ENCODE peak calls at places on chromosomes 2 and 18, in four cellular contexts. One of them, this sample, is unnamed. For H3K4me1 and H3K9me3, the result is how much of the 10 kb centered on the place peaks cover.

GRCh38 chr2:100244881-100245605 is 77.3 kb downstream of the LONRF2 start:
- DNase-seq in heart right ventricle: no peak
- DNase-seq in fibroblast of lung: peak
- DNase-seq in CD4-positive, CD25-positive, alpha-beta regulatory T cell: no peak
- DNase-seq in this sample: no peak

GRCh38 chr2:238138331-238139102 is at the start of gene KLHL30:
- DNase-seq in heart right ventricle: peak
- DNase-seq in CD4-positive, CD25-positive, alpha-beta regulatory T cell: no peak
- DNase-seq in fibroblast of lung: no peak
- DNase-seq in this sample: no peak

GRCh38 chr18:49664086-49664890 is 102.4 kb downstream of the LIPG start:
- DNase-seq in fibroblast of lung: no peak
- DNase-seq in heart right ventricle: peak
- DNase-seq in CD4-positive, CD25-positive, alpha-beta regulatory T cell: no peak
- DNase-seq in this sample: no peak

GRCh38 chr18:11849279-11849678 is 1.9 kb upstream of the CHMP1B start:
- DNase-seq in heart right ventricle: no peak
- DNase-seq in fibroblast of lung: no peak
- DNase-seq in CD4-positive, CD25-positive, alpha-beta regulatory T cell: no peak
- DNase-seq in this sample: no peak

GRCh38 chr2:48715042-48715899 is 40.3 kb downstream of the LHCGR start:
- DNase-seq in CD4-positive, CD25-positive, alpha-beta regulatory T cell: no peak
- DNase-seq in fibroblast of lung: peak
- DNase-seq in heart right ventricle: peak
- DNase-seq in this sample: peak

GRCh38 chr2:71796174-71796592 is 342.8 kb downstream of the DYSF start:
- DNase-seq in fibroblast of lung: peak
- DNase-seq in heart right ventricle: no peak
- DNase-seq in CD4-positive, CD25-positive, alpha-beta regulatory T cell: no peak
- DNase-seq in this sample: peak

GRCh38 chr2:5691659-5692529 is at the start of gene SOX11:
- DNase-seq in CD4-positive, CD25-positive, alpha-beta regulatory T cell: peak
- DNase-seq in fibroblast of lung: peak
- DNase-seq in heart right ventricle: peak
- DNase-seq in this sample: peak

GRCh38 chr2:179273461-179273962 is 8.9 kb upstream of the SESTD1 start:
- DNase-seq in CD4-positive, CD25-positive, alpha-beta regulatory T cell: no peak
- DNase-seq in heart right ventricle: no peak
- DNase-seq in fibroblast of lung: no peak
- DNase-seq in this sample: no peak

GRCh38 chr18:62663731-62664336 is 51.5 kb upstream of the PHLPP1 start:
- DNase-seq in heart right ventricle: peak
- DNase-seq in fibroblast of lung: peak
- DNase-seq in CD4-positive, CD25-positive, alpha-beta regulatory T cell: peak
- DNase-seq in this sample: peak

GRCh38 chr2:43098065-43098464 is 128.3 kb downstream of the ZFP36L2 start:
- DNase-seq in fibroblast of lung: no peak
- DNase-seq in heart right ventricle: no peak
- DNase-seq in CD4-positive, CD25-positive, alpha-beta regulatory T cell: no peak
- DNase-seq in this sample: no peak

GRCh38 chr2:43100362-43100882 is 126.0 kb downstream of the ZFP36L2 start:
- DNase-seq in heart right ventricle: peak
- DNase-seq in CD4-positive, CD25-positive, alpha-beta regulatory T cell: no peak
- DNase-seq in fibroblast of lung: no peak
- DNase-seq in this sample: no peak

GRCh38 chr2:43100883-43101662 is 125.3 kb downstream of the ZFP36L2 start:
- DNase-seq in fibroblast of lung: peak
- DNase-seq in CD4-positive, CD25-positive, alpha-beta regulatory T cell: no peak
- DNase-seq in heart right ventricle: peak
- DNase-seq in this sample: no peak

GRCh38 chr2:43098539-43098938 is 127.9 kb downstream of the ZFP36L2 start:
- DNase-seq in CD4-positive, CD25-positive, alpha-beta regulatory T cell: no peak
- DNase-seq in fibroblast of lung: no peak
- DNase-seq in heart right ventricle: no peak
- DNase-seq in this sample: no peak

GRCh38 chr2:43099797-43100196 is 126.6 kb downstream of the ZFP36L2 start:
- DNase-seq in CD4-positive, CD25-positive, alpha-beta regulatory T cell: no peak
- DNase-seq in fibroblast of lung: no peak
- DNase-seq in heart right ventricle: no peak
- DNase-seq in this sample: no peak
- H3K4me1 ChIP-seq in CD4-positive, CD25-positive, alpha-beta regulatory T cell: under half
- H3K4me1 ChIP-seq in fibroblast of lung: under half
- H3K4me1 ChIP-seq in heart right ventricle: under half
- H3K4me1 ChIP-seq in this sample: under half

GRCh38 chr2:77831471-77831870 is 309.3 kb upstream of the LRRTM4 start:
- DNase-seq in fibroblast of lung: no peak
- DNase-seq in heart right ventricle: no peak
- DNase-seq in CD4-positive, CD25-positive, alpha-beta regulatory T cell: no peak
- DNase-seq in this sample: no peak
- H3K9me3 ChIP-seq in fibroblast of lung: under half
- H3K9me3 ChIP-seq in heart right ventricle: under half
- H3K9me3 ChIP-seq in CD4-positive, CD25-positive, alpha-beta regulatory T cell: under half
- H3K9me3 ChIP-seq in this sample: under half

GRCh38 chr18:23260932-23261590 is 125.8 kb downstream of the CABLES1 start:
- DNase-seq in fibroblast of lung: no peak
- DNase-seq in heart right ventricle: no peak
- DNase-seq in CD4-positive, CD25-positive, alpha-beta regulatory T cell: peak
- DNase-seq in this sample: no peak
- H3K27ac ChIP-seq in fibroblast of lung: no peak
- H3K27ac ChIP-seq in heart right ventricle: no peak
- H3K27ac ChIP-seq in CD4-positive, CD25-positive, alpha-beta regulatory T cell: no peak
- H3K27ac ChIP-seq in this sample: peak

DNA sequence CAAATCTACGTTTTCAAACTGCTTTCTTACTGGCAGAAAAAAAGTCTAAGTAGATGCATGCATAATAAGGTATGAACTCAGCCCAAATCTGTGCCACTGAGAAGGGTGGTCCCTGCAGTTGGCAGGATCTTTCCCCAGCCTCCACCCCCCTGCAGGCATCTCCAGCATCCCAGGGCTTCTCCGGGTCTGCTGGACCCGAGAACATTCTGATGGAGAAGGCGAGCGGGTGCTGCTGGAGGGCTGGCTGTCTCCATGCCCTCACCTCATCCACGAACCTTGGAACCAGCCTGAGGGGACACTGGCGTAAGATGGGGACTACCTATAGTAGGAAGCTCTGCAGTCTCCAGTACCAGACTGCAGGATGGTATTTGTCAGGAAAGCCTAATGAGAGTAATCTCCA is 198.9 kb downstream of the HDAC4 start:
- DNase-seq in fibroblast of lung: no peak
- DNase-seq in heart right ventricle: no peak
- DNase-seq in CD4-positive, CD25-positive, alpha-beta regulatory T cell: no peak
- DNase-seq in this sample: no peak
- H3K4me1 ChIP-seq in fibroblast of lung: under half
- H3K4me1 ChIP-seq in heart right ventricle: under half
- H3K4me1 ChIP-seq in CD4-positive, CD25-positive, alpha-beta regulatory T cell: under half
- H3K4me1 ChIP-seq in this sample: under half

DNA sequence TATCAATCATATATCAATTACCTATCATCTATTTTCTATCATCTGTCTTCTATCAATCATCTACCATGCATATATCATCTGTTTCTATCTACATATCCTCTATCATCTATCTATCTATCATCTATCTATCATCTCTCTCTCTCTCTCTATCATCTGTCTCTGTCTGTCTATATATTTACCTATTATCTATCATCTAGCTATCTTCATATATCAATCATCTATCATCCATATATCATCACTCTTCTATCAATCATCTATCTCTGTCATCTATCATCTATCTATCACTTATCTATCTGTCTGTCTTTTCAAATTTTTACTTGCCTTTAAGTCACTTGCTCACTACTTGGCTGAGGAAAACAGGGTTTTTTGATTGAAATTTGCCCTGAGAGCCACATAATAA is 592.3 kb downstream of the DCDC2C start:
- DNase-seq in CD4-positive, CD25-positive, alpha-beta regulatory T cell: no peak
- DNase-seq in heart right ventricle: no peak
- DNase-seq in fibroblast of lung: no peak
- DNase-seq in this sample: no peak
- H3K9me3 ChIP-seq in CD4-positive, CD25-positive, alpha-beta regulatory T cell: under half
- H3K9me3 ChIP-seq in heart right ventricle: under half
- H3K9me3 ChIP-seq in fibroblast of lung: under half
- H3K9me3 ChIP-seq in this sample: under half